ENCODE peak calls at places on chromosomes 11 and 22, in five cellular contexts. M, W, C, Z and K are unnamed samples.
A peak's percentile ranks its signal among the peaks of the same experiment; 100 is the strongest.

GRCh38 chr11:12962306-12962705 is 46.8 kb upstream of the RASSF10 start:
- DNase-seq in C (no peak), W (no peak), Z (no peak), M (no peak), K (no peak)

GRCh38 chr22:45934659-45935341 is 42.2 kb downstream of the WNT7B start:
- DNase-seq in C (no peak), W (no peak), M (peak; percentile 91), Z (no peak), K (no peak)

GRCh38 chr22:21943571-21944448 is 8.8 kb downstream of the PPM1F start:
- DNase-seq in W (no peak), Z (no peak), C (no peak), M (no peak), K (no peak)

GRCh38 chr11:91407842-91408241 is 816.8 kb upstream of the FAT3 start:
- DNase-seq in Z (no peak), W (no peak), M (no peak), C (no peak), K (no peak)

GRCh38 chr11:60825790-60826189 is 16.1 kb upstream of the CCDC86 start:
- DNase-seq in C (no peak), Z (no peak), M (no peak), W (no peak), K (no peak)

GRCh38 chr11:77147036-77147315 is 18.9 kb downstream of the MYO7A start:
- DNase-seq in W (no peak), M (no peak), Z (no peak), C (no peak), K (no peak)

GRCh38 chr11:444397-445144 is 2.8 kb upstream of the ANO9 start:
- DNase-seq in M (peak; percentile 22), W (no peak), C (no peak), Z (no peak), K (no peak)

GRCh38 chr22:50010676-50011446 is 1.7 kb downstream of the IL17REL start:
- DNase-seq in Z (no peak), M (no peak), W (no peak), C (no peak), K (peak; percentile 32)

GRCh38 chr22:44462246-44463015 is 35.6 kb downstream of the RTL6 start:
- DNase-seq in C (no peak), M (no peak), Z (no peak), W (no peak), K (no peak)

GRCh38 chr11:27116684-27117083 is 76.1 kb downstream of the BBOX1 start:
- DNase-seq in M (no peak), Z (no peak), W (no peak), C (no peak), K (no peak)

GRCh38 chr11:21820176-21820575 is 372.7 kb upstream of the ANO5 start:
- DNase-seq in W (no peak), Z (no peak), M (no peak), C (no peak), K (no peak)

GRCh38 chr11:20599424-20600346 is at the start of gene SLC6A5:
- DNase-seq in Z (peak; percentile 49), C (peak; percentile 66), W (peak; percentile 85), M (peak; percentile 19), K (peak; percentile 90)

GRCh38 chr22:49914256-49914655 is 4.0 kb downstream of the ALG12 start:
- DNase-seq in M (no peak), C (no peak), Z (no peak), W (no peak), K (no peak)

GRCh38 chr11:91164452-91164822 is 941.6 kb upstream of the CHORDC1 start:
- DNase-seq in Z (no peak), W (no peak), M (no peak), C (no peak), K (no peak)

GRCh38 chr11:70544774-70545625 is 146.7 kb downstream of the CTTN start:
- DNase-seq in C (no peak), Z (peak; percentile 57), M (peak; percentile 23), W (peak; percentile 65), K (peak; percentile 79)

GRCh38 chr11:84686726-84687125 is 940.4 kb downstream of the DLG2 start:
- DNase-seq in Z (no peak), M (no peak), C (no peak), W (no peak), K (no peak)

GRCh38 chr11:113317297-113317696 is 2.9 kb downstream of the TTC12 start:
- DNase-seq in W (no peak), M (no peak), Z (no peak), C (no peak), K (no peak)

GRCh38 chr11:111748035-111748804 is 18.0 kb downstream of the PPP2R1B start:
- DNase-seq in W (no peak), Z (no peak), M (no peak), C (no peak), K (no peak)

DNA sequence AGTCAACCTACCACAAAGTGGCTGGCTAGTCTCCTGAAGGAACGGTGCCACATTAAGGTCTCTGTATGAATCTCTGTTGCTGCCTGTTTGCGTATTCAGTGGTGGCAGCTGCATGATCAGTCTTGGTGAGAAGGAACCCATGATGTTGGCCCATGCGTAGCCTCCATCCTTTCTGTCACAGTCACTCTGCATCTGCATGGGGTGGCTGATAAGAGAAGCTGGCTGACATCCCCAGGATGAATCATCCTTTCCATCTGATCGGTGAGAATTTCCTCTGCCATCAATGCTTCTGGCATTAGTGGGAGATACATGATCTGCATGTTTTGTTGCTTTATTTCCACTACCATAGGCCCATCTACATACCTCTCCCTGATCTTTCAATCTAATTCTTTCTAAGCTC is 199.0 kb upstream of the NECTIN1 start:
- DNase-seq in M (no peak), C (peak; percentile 9), W (no peak), Z (no peak), K (no peak)
- H4K8ac ChIP-seq in M (no peak overlapping the region), C (no peak overlapping the region), W (no peak overlapping the region), Z (no peak overlapping the region), K (no peak overlapping the region)

DNA sequence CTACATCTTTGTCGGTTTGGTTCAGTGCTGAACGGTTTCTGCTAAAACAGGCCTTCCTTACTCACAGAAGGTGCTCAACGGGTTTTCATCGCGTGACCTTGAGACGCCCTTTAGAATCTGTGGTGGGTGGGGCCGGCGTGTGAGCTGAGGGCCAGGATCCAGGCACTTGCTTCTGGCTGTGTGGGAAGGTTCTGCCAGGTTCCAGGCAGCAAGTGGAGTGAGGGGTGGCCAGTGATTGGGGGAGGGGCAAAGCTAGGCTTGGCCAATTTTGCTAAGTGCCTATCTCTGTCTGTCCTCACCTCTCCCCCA is 35.2 kb downstream of the KCNJ4 start:
- DNase-seq in M (no peak), W (no peak), Z (no peak), C (no peak), K (no peak)
- H2AK5ac ChIP-seq in M (no peak overlapping the region), W (no peak overlapping the region), Z (no peak overlapping the region), C (no peak overlapping the region), K (no peak overlapping the region)

GRCh38 chr11:68621826-68622225 is 62.5 kb upstream of the GAL start:
- DNase-seq in W (no peak), Z (no peak), M (no peak), C (no peak), K (no peak)

GRCh38 chr11:68615657-68616056 is 68.7 kb upstream of the GAL start:
- DNase-seq in C (no peak), Z (no peak), M (no peak), W (no peak), K (no peak)

GRCh38 chr11:68617925-68618809 is 66.2 kb upstream of the GAL start:
- DNase-seq in M (no peak), W (no peak), Z (no peak), C (no peak), K (no peak)
- H4K8ac ChIP-seq in M (no peak overlapping the region), W (no peak overlapping the region), Z (no peak overlapping the region), C (no peak overlapping the region), K (no peak overlapping the region)

GRCh38 chr22:35132568-35132967 is 66.6 kb downstream of the ISX start:
- DNase-seq in Z (no peak), W (no peak), C (no peak), M (no peak), K (no peak)

GRCh38 chr22:35134637-35135036 is 68.7 kb downstream of the ISX start:
- DNase-seq in C (no peak), M (no peak), W (no peak), Z (no peak), K (no peak)

GRCh38 chr22:35128637-35129036 is 62.7 kb downstream of the ISX start:
- DNase-seq in M (no peak), W (no peak), Z (no peak), C (no peak), K (no peak)

GRCh38 chr22:35133702-35134395 is 67.9 kb downstream of the ISX start:
- DNase-seq in W (no peak), C (no peak), Z (no peak), M (no peak), K (no peak)

GRCh38 chr22:35131423-35132050 is 65.6 kb downstream of the ISX start:
- DNase-seq in C (no peak), W (no peak), M (no peak), Z (no peak), K (no peak)
- H2AK5ac ChIP-seq in C (no peak overlapping the region), W (no peak overlapping the region), M (no peak overlapping the region), Z (no peak overlapping the region), K (no peak overlapping the region)

DNA sequence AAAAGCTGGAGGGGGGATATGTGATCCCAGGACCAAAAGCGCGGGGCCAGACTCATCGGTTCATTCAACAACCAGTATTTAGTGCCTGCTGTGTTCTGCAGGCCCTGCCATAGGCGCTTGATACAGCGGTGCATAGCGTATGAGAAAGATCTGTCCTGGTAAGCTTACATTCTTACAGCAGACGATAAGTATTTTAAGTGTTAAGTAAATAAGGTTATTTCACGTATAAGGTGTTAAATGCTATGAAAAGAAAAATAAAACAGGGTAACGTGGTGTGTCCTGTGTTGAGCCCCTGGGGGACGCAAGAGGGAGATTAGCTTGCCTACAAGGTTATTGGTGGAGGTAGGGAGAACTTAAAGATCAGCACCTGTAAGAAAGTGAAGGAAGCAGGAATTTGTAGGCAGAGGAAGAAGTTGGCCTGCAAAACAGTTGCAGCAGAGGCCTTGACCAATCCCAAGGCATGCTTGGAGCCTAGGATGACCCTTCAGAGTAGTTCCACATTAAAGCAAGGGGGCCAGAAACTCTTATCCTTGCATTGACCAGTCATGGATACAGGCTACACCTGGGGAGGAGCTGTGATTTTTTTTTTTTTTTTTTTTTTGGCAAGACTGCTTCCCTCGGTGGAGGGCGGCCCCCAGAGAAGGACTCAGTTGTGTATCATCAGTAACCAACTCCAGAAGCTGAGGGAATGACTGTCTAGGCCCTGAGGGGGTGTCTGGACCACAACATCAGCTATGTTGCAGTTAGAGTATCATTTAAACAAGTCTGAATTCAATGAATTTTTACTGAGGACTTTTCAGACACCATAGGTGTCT is 499 bp upstream of the LIPT2 start:
- DNase-seq in M (peak; percentile 47), W (no peak), Z (no peak), C (peak; percentile 85), K (no peak)
- H4K8ac ChIP-seq in M (peak overlapping the region; percentile 8), W (no peak overlapping the region), Z (no peak overlapping the region), C (peak overlapping the region; percentile 99), K (no peak overlapping the region)

DNA sequence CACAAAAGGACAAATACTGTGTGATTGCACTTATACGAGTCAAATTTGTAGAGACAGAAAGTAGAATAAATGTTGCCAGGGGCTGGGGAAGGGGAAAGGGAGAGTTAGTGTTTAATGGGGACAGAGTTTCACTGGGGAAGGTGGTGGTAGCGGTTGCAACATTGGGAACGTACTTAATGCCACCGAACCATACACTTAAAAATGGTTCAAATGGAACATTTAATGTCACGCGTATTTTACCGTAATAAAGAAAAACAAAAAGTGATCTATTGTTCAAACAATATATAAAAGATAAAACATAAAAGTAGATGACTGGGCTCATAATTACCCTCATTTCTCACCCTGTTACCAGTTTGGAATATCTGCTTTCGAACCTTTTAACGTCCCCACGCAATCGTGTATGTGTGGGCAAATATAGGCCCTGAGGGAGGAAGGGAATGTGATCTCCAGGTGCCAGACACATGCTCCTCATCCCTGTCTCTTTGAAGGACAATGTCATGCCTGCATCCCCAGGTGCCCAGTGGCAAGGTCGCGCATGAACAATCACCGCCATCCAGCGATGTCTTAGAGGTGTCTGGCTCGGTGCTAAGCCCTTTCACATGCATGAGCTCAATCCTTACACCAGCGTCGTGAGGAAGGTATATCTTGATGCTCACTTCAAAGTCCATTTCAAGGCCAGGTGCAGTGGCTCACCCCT is 35.3 kb downstream of the LIF start:
- DNase-seq in W (no peak), Z (no peak), M (no peak), C (no peak), K (no peak)
- H2AK5ac ChIP-seq in W (no peak overlapping the region), Z (peak overlapping the region; percentile 45), M (peak overlapping the region; percentile 97), C (peak overlapping the region; percentile 71), K (no peak overlapping the region)